ENCODE peak calls at places on chromosomes 2 and 18, in eight cellular contexts. One of them, this sample, is unnamed.

GRCh38 chr2:168130302-168130701 is 117.1 kb downstream of the STK39 start:
- DNase-seq in MCF 10A: no peak
- DNase-seq in G401: peak
- DNase-seq in left ventricle myocardium superior: no peak
- DNase-seq in epithelial cell of esophagus: no peak
- DNase-seq in M059J: no peak
- DNase-seq in D341Med: no peak
- DNase-seq in stimulated activated CD4-positive, alpha-beta T cell treated with anti-CD3 and anti-CD28 coated beads, Interleukin-4, amount 100 ng/mL, for 4 hours: no peak
- DNase-seq in this sample: no peak

GRCh38 chr2:165560377-165560988 is 91.0 kb downstream of the CSRNP3 start:
- DNase-seq in MCF 10A: no peak
- DNase-seq in stimulated activated CD4-positive, alpha-beta T cell treated with anti-CD3 and anti-CD28 coated beads, Interleukin-4, amount 100 ng/mL, for 4 hours: no peak
- DNase-seq in left ventricle myocardium superior: no peak
- DNase-seq in M059J: no peak
- DNase-seq in epithelial cell of esophagus: no peak
- DNase-seq in G401: no peak
- DNase-seq in D341Med: no peak
- DNase-seq in this sample: no peak

GRCh38 chr18:12394428-12394827 is 13.3 kb upstream of the PRELID3A start:
- DNase-seq in G401: no peak
- DNase-seq in D341Med: peak
- DNase-seq in left ventricle myocardium superior: no peak
- DNase-seq in MCF 10A: peak
- DNase-seq in M059J: no peak
- DNase-seq in stimulated activated CD4-positive, alpha-beta T cell treated with anti-CD3 and anti-CD28 coated beads, Interleukin-4, amount 100 ng/mL, for 4 hours: peak
- DNase-seq in epithelial cell of esophagus: peak
- DNase-seq in this sample: no peak

GRCh38 chr18:63311481-63312409 is 7.8 kb downstream of the BCL2 start:
- DNase-seq in MCF 10A: no peak
- DNase-seq in left ventricle myocardium superior: no peak
- DNase-seq in epithelial cell of esophagus: no peak
- DNase-seq in M059J: no peak
- DNase-seq in stimulated activated CD4-positive, alpha-beta T cell treated with anti-CD3 and anti-CD28 coated beads, Interleukin-4, amount 100 ng/mL, for 4 hours: no peak
- DNase-seq in D341Med: no peak
- DNase-seq in G401: no peak
- DNase-seq in this sample: no peak

GRCh38 chr2:168210216-168210897 is 37.0 kb downstream of the STK39 start:
- DNase-seq in G401: no peak
- DNase-seq in M059J: no peak
- DNase-seq in left ventricle myocardium superior: no peak
- DNase-seq in D341Med: no peak
- DNase-seq in MCF 10A: no peak
- DNase-seq in stimulated activated CD4-positive, alpha-beta T cell treated with anti-CD3 and anti-CD28 coated beads, Interleukin-4, amount 100 ng/mL, for 4 hours: no peak
- DNase-seq in epithelial cell of esophagus: no peak
- DNase-seq in this sample: no peak

GRCh38 chr2:201781583-201782051 is 884 bp upstream of the ALS2 start:
- DNase-seq in G401: no peak
- DNase-seq in D341Med: peak
- DNase-seq in left ventricle myocardium superior: no peak
- DNase-seq in MCF 10A: no peak
- DNase-seq in epithelial cell of esophagus: peak
- DNase-seq in stimulated activated CD4-positive, alpha-beta T cell treated with anti-CD3 and anti-CD28 coated beads, Interleukin-4, amount 100 ng/mL, for 4 hours: peak
- DNase-seq in M059J: no peak
- DNase-seq in this sample: no peak

GRCh38 chr2:70767699-70768584 is at the start of gene ADD2:
- DNase-seq in epithelial cell of esophagus: peak
- DNase-seq in G401: peak
- DNase-seq in left ventricle myocardium superior: peak
- DNase-seq in MCF 10A: peak
- DNase-seq in stimulated activated CD4-positive, alpha-beta T cell treated with anti-CD3 and anti-CD28 coated beads, Interleukin-4, amount 100 ng/mL, for 4 hours: peak
- DNase-seq in D341Med: peak
- DNase-seq in M059J: peak
- DNase-seq in this sample: peak

GRCh38 chr2:206423147-206423546 is 20.2 kb upstream of the ADAM23 start:
- DNase-seq in epithelial cell of esophagus: peak
- DNase-seq in D341Med: no peak
- DNase-seq in MCF 10A: peak
- DNase-seq in G401: peak
- DNase-seq in stimulated activated CD4-positive, alpha-beta T cell treated with anti-CD3 and anti-CD28 coated beads, Interleukin-4, amount 100 ng/mL, for 4 hours: no peak
- DNase-seq in left ventricle myocardium superior: no peak
- DNase-seq in M059J: peak
- DNase-seq in this sample: no peak

GRCh38 chr18:68445668-68446426 is 269.1 kb downstream of the TMX3 start:
- DNase-seq in G401: no peak
- DNase-seq in epithelial cell of esophagus: no peak
- DNase-seq in left ventricle myocardium superior: no peak
- DNase-seq in D341Med: no peak
- DNase-seq in stimulated activated CD4-positive, alpha-beta T cell treated with anti-CD3 and anti-CD28 coated beads, Interleukin-4, amount 100 ng/mL, for 4 hours: no peak
- DNase-seq in M059J: no peak
- DNase-seq in MCF 10A: no peak
- DNase-seq in this sample: no peak

GRCh38 chr2:187138240-187138639 is 289.3 kb upstream of the ZSWIM2 start:
- DNase-seq in epithelial cell of esophagus: peak
- DNase-seq in G401: peak
- DNase-seq in D341Med: peak
- DNase-seq in MCF 10A: peak
- DNase-seq in stimulated activated CD4-positive, alpha-beta T cell treated with anti-CD3 and anti-CD28 coated beads, Interleukin-4, amount 100 ng/mL, for 4 hours: no peak
- DNase-seq in M059J: peak
- DNase-seq in left ventricle myocardium superior: peak
- DNase-seq in this sample: no peak

GRCh38 chr2:66432801-66433694 is 1.9 kb upstream of the MEIS1 start:
- DNase-seq in left ventricle myocardium superior: peak
- DNase-seq in epithelial cell of esophagus: peak
- DNase-seq in D341Med: peak
- DNase-seq in stimulated activated CD4-positive, alpha-beta T cell treated with anti-CD3 and anti-CD28 coated beads, Interleukin-4, amount 100 ng/mL, for 4 hours: no peak
- DNase-seq in M059J: peak
- DNase-seq in MCF 10A: peak
- DNase-seq in G401: peak
- DNase-seq in this sample: peak

GRCh38 chr2:12231288-12231687 is 484.9 kb downstream of the LPIN1 start:
- DNase-seq in epithelial cell of esophagus: no peak
- DNase-seq in G401: no peak
- DNase-seq in left ventricle myocardium superior: no peak
- DNase-seq in M059J: no peak
- DNase-seq in MCF 10A: no peak
- DNase-seq in stimulated activated CD4-positive, alpha-beta T cell treated with anti-CD3 and anti-CD28 coated beads, Interleukin-4, amount 100 ng/mL, for 4 hours: no peak
- DNase-seq in D341Med: no peak
- DNase-seq in this sample: no peak

GRCh38 chr18:3451989-3452749 is 2.2 kb downstream of the TGIF1 start:
- DNase-seq in stimulated activated CD4-positive, alpha-beta T cell treated with anti-CD3 and anti-CD28 coated beads, Interleukin-4, amount 100 ng/mL, for 4 hours: peak
- DNase-seq in MCF 10A: peak
- DNase-seq in left ventricle myocardium superior: peak
- DNase-seq in M059J: peak
- DNase-seq in G401: no peak
- DNase-seq in epithelial cell of esophagus: peak
- DNase-seq in D341Med: peak
- DNase-seq in this sample: peak

GRCh38 chr18:49843131-49843530 is 29.8 kb upstream of the ACAA2 start:
- DNase-seq in left ventricle myocardium superior: no peak
- DNase-seq in M059J: no peak
- DNase-seq in G401: no peak
- DNase-seq in stimulated activated CD4-positive, alpha-beta T cell treated with anti-CD3 and anti-CD28 coated beads, Interleukin-4, amount 100 ng/mL, for 4 hours: no peak
- DNase-seq in D341Med: no peak
- DNase-seq in MCF 10A: no peak
- DNase-seq in epithelial cell of esophagus: no peak
- DNase-seq in this sample: no peak

GRCh38 chr2:60957643-60958042 is 59.9 kb upstream of the PEX13 start:
- DNase-seq in M059J: peak
- DNase-seq in epithelial cell of esophagus: peak
- DNase-seq in G401: no peak
- DNase-seq in left ventricle myocardium superior: no peak
- DNase-seq in stimulated activated CD4-positive, alpha-beta T cell treated with anti-CD3 and anti-CD28 coated beads, Interleukin-4, amount 100 ng/mL, for 4 hours: no peak
- DNase-seq in D341Med: no peak
- DNase-seq in MCF 10A: peak
- DNase-seq in this sample: no peak

GRCh38 chr2:241224068-241224850 is 35.8 kb downstream of the ANO7 start:
- DNase-seq in G401: no peak
- DNase-seq in stimulated activated CD4-positive, alpha-beta T cell treated with anti-CD3 and anti-CD28 coated beads, Interleukin-4, amount 100 ng/mL, for 4 hours: no peak
- DNase-seq in epithelial cell of esophagus: peak
- DNase-seq in D341Med: no peak
- DNase-seq in MCF 10A: peak
- DNase-seq in M059J: peak
- DNase-seq in left ventricle myocardium superior: peak
- DNase-seq in this sample: peak

GRCh38 chr2:19623488-19623887 is 265.1 kb upstream of the OSR1 start:
- DNase-seq in M059J: peak
- DNase-seq in stimulated activated CD4-positive, alpha-beta T cell treated with anti-CD3 and anti-CD28 coated beads, Interleukin-4, amount 100 ng/mL, for 4 hours: no peak
- DNase-seq in MCF 10A: peak
- DNase-seq in D341Med: no peak
- DNase-seq in epithelial cell of esophagus: peak
- DNase-seq in G401: no peak
- DNase-seq in left ventricle myocardium superior: no peak
- DNase-seq in this sample: no peak

GRCh38 chr2:6704077-6704476 is 161.6 kb downstream of the CMPK2 start:
- DNase-seq in epithelial cell of esophagus: no peak
- DNase-seq in left ventricle myocardium superior: no peak
- DNase-seq in M059J: no peak
- DNase-seq in G401: no peak
- DNase-seq in MCF 10A: no peak
- DNase-seq in stimulated activated CD4-positive, alpha-beta T cell treated with anti-CD3 and anti-CD28 coated beads, Interleukin-4, amount 100 ng/mL, for 4 hours: no peak
- DNase-seq in D341Med: no peak
- DNase-seq in this sample: no peak

GRCh38 chr2:172972005-172972619 is 103.5 kb upstream of the MAP3K20 start:
- DNase-seq in D341Med: peak
- DNase-seq in epithelial cell of esophagus: peak
- DNase-seq in MCF 10A: peak
- DNase-seq in left ventricle myocardium superior: peak
- DNase-seq in stimulated activated CD4-positive, alpha-beta T cell treated with anti-CD3 and anti-CD28 coated beads, Interleukin-4, amount 100 ng/mL, for 4 hours: peak
- DNase-seq in M059J: peak
- DNase-seq in G401: no peak
- DNase-seq in this sample: peak

GRCh38 chr2:190183535-190183934 is 121.0 kb upstream of the MSTN start:
- DNase-seq in G401: no peak
- DNase-seq in D341Med: no peak
- DNase-seq in M059J: no peak
- DNase-seq in stimulated activated CD4-positive, alpha-beta T cell treated with anti-CD3 and anti-CD28 coated beads, Interleukin-4, amount 100 ng/mL, for 4 hours: no peak
- DNase-seq in epithelial cell of esophagus: no peak
- DNase-seq in MCF 10A: no peak
- DNase-seq in left ventricle myocardium superior: no peak
- DNase-seq in this sample: peak

GRCh38 chr2:241842620-241843211 is 16.0 kb downstream of the PDCD1 start:
- DNase-seq in M059J: no peak
- DNase-seq in epithelial cell of esophagus: no peak
- DNase-seq in D341Med: peak
- DNase-seq in G401: no peak
- DNase-seq in MCF 10A: no peak
- DNase-seq in stimulated activated CD4-positive, alpha-beta T cell treated with anti-CD3 and anti-CD28 coated beads, Interleukin-4, amount 100 ng/mL, for 4 hours: no peak
- DNase-seq in left ventricle myocardium superior: peak
- DNase-seq in this sample: peak

GRCh38 chr2:180829261-180829660 is 151.1 kb upstream of the UBE2E3 start:
- DNase-seq in M059J: no peak
- DNase-seq in G401: no peak
- DNase-seq in D341Med: no peak
- DNase-seq in stimulated activated CD4-positive, alpha-beta T cell treated with anti-CD3 and anti-CD28 coated beads, Interleukin-4, amount 100 ng/mL, for 4 hours: no peak
- DNase-seq in MCF 10A: peak
- DNase-seq in epithelial cell of esophagus: peak
- DNase-seq in left ventricle myocardium superior: no peak
- DNase-seq in this sample: no peak

GRCh38 chr2:128734521-128735295 is 416.0 kb upstream of the HS6ST1 start:
- DNase-seq in G401: no peak
- DNase-seq in left ventricle myocardium superior: peak
- DNase-seq in MCF 10A: no peak
- DNase-seq in D341Med: no peak
- DNase-seq in M059J: no peak
- DNase-seq in epithelial cell of esophagus: no peak
- DNase-seq in stimulated activated CD4-positive, alpha-beta T cell treated with anti-CD3 and anti-CD28 coated beads, Interleukin-4, amount 100 ng/mL, for 4 hours: no peak
- DNase-seq in this sample: peak

GRCh38 chr2:187529977-187530721 is 24.1 kb downstream of the TFPI start:
- DNase-seq in epithelial cell of esophagus: peak
- DNase-seq in D341Med: no peak
- DNase-seq in stimulated activated CD4-positive, alpha-beta T cell treated with anti-CD3 and anti-CD28 coated beads, Interleukin-4, amount 100 ng/mL, for 4 hours: no peak
- DNase-seq in left ventricle myocardium superior: no peak
- DNase-seq in MCF 10A: peak
- DNase-seq in G401: no peak
- DNase-seq in M059J: no peak
- DNase-seq in this sample: no peak

GRCh38 chr18:57802166-57802868 is 798 bp downstream of the ATP8B1 start:
- DNase-seq in MCF 10A: no peak
- DNase-seq in left ventricle myocardium superior: no peak
- DNase-seq in D341Med: no peak
- DNase-seq in M059J: peak
- DNase-seq in epithelial cell of esophagus: peak
- DNase-seq in stimulated activated CD4-positive, alpha-beta T cell treated with anti-CD3 and anti-CD28 coated beads, Interleukin-4, amount 100 ng/mL, for 4 hours: no peak
- DNase-seq in G401: no peak
- DNase-seq in this sample: no peak

GRCh38 chr2:5164806-5165525 is 527.2 kb upstream of the SOX11 start:
- DNase-seq in left ventricle myocardium superior: no peak
- DNase-seq in D341Med: no peak
- DNase-seq in M059J: no peak
- DNase-seq in MCF 10A: peak
- DNase-seq in epithelial cell of esophagus: peak
- DNase-seq in stimulated activated CD4-positive, alpha-beta T cell treated with anti-CD3 and anti-CD28 coated beads, Interleukin-4, amount 100 ng/mL, for 4 hours: no peak
- DNase-seq in G401: no peak
- DNase-seq in this sample: no peak

GRCh38 chr2:86633094-86633740 is 9.6 kb upstream of the RNF103 start:
- DNase-seq in stimulated activated CD4-positive, alpha-beta T cell treated with anti-CD3 and anti-CD28 coated beads, Interleukin-4, amount 100 ng/mL, for 4 hours: no peak
- DNase-seq in D341Med: peak
- DNase-seq in G401: peak
- DNase-seq in MCF 10A: no peak
- DNase-seq in left ventricle myocardium superior: peak
- DNase-seq in epithelial cell of esophagus: no peak
- DNase-seq in M059J: no peak
- DNase-seq in this sample: no peak

GRCh38 chr2:25109822-25110221 is 58.6 kb downstream of the POMC start:
- DNase-seq in MCF 10A: no peak
- DNase-seq in M059J: no peak
- DNase-seq in left ventricle myocardium superior: no peak
- DNase-seq in stimulated activated CD4-positive, alpha-beta T cell treated with anti-CD3 and anti-CD28 coated beads, Interleukin-4, amount 100 ng/mL, for 4 hours: no peak
- DNase-seq in D341Med: no peak
- DNase-seq in epithelial cell of esophagus: no peak
- DNase-seq in G401: no peak
- DNase-seq in this sample: no peak

This sample was measured in pons.